ENCODE peak calls at places on chromosomes 1 and 21, in six cellular contexts. M is IMR-90, Q is neuronal stem cell, K is H9, N is trophoblast cell, O is mesendoderm. T is an unnamed sample.

GRCh38 chr1:28601696-28602095 is 9.6 kb downstream of the RAB42 start:
- DNase-seq in M (peak), Q (no peak), K (no peak), N (peak), O (peak), T (no peak)

GRCh38 chr1:224911217-224911616 is 18.3 kb upstream of the DNAH14 start:
- DNase-seq in K (no peak), Q (no peak), M (no peak), N (no peak), O (no peak), T (no peak)

GRCh38 chr21:26684866-26685265 is 111.8 kb upstream of the CYYR1 start:
- DNase-seq in M (no peak), Q (no peak), N (peak), K (no peak), O (no peak), T (no peak)

GRCh38 chr1:187267745-187268277 is 439.1 kb downstream of the PLA2G4A start:
- DNase-seq in K (no peak), N (peak), M (no peak), O (peak), Q (no peak), T (no peak)

GRCh38 chr1:1915911-1916835 is 1.1 kb downstream of the CALML6 start:
- DNase-seq in M (no peak), K (peak), Q (no peak), N (no peak), O (no peak), T (no peak)

GRCh38 chr1:246591047-246591446 is 24.8 kb downstream of the CNST start:
- DNase-seq in O (no peak), M (no peak), Q (no peak), K (no peak), N (no peak), T (no peak)

GRCh38 chr1:18190598-18190997 is 83.0 kb downstream of the IGSF21 start:
- DNase-seq in N (no peak), M (no peak), Q (no peak), O (peak), K (no peak), T (no peak)

GRCh38 chr1:239600588-239600987 is 214.2 kb downstream of the CHRM3 start:
- DNase-seq in N (no peak), Q (no peak), M (no peak), K (no peak), O (no peak), T (no peak)

GRCh38 chr1:221634606-221635005 is 107.3 kb downstream of the DUSP10 start:
- DNase-seq in O (no peak), K (no peak), N (peak), M (peak), Q (no peak), T (no peak)

GRCh38 chr1:37471345-37472231 is 2.8 kb upstream of the ZC3H12A start:
- DNase-seq in O (peak), Q (no peak), K (peak), N (peak), M (peak), T (no peak)

GRCh38 chr21:42103843-42104242 is 32.7 kb downstream of the UMODL1 start:
- DNase-seq in K (no peak), N (no peak), O (no peak), M (no peak), Q (no peak), T (no peak)
- H4K8ac ChIP-seq in K (no peak), N (no peak), O (no peak), M (no peak), Q (no peak), T (no peak)

GRCh38 chr1:32759997-32760623 is 57.0 kb downstream of the YARS1 start:
- DNase-seq in M (peak), N (peak), K (peak), O (peak), Q (peak), T (peak)

GRCh38 chr1:32758177-32758794 is 55.7 kb upstream of the SYNC start:
- DNase-seq in O (peak), N (no peak), Q (no peak), K (no peak), M (no peak), T (no peak)

GRCh38 chr1:32761253-32761877 is 55.8 kb downstream of the YARS1 start:
- DNase-seq in N (peak), M (peak), K (peak), O (peak), Q (no peak), T (no peak)

GRCh38 chr1:32758795-32759430 is 56.3 kb upstream of the SYNC start:
- DNase-seq in N (no peak), K (no peak), M (no peak), O (peak), Q (no peak), T (no peak)

DNA sequence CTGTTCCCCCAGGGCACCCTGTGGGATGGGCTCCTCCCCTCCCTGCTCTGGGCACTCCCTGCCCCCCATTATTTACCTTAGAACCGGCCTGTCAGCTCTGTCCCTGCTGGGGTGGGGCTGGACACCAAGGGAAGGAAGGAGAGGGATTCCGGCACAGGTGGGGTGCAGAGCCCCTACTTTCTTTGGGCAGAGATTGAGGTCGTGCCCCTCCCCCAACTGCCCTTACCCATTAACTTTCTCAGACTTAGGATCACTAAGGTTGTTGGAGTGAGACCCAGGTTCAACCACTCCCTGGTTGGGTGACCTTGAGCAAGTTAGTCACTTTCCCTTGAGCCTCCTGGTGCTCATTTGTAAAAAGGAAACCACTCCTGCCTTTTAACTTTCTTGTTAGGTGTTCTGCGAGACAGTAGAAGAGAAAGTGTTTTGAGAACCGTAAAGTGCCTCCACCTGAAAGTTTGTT is 57.0 kb upstream of the SYNC start:
- DNase-seq in O (peak), Q (no peak), K (no peak), M (no peak), N (peak), T (no peak)
- H4K8ac ChIP-seq in O (no peak), Q (no peak), K (no peak), M (peak), N (peak), T (no peak)

GRCh38 chr1:43007377-43008105 is 48.9 kb upstream of the SLC2A1 start:
- DNase-seq in O (peak), Q (peak), N (no peak), M (no peak), K (peak), T (peak)
- H4K8ac ChIP-seq in O (peak), Q (peak), N (peak), M (no peak), K (no peak), T (peak)

GRCh38 chr1:54461731-54462596 is 55.8 kb upstream of the SSBP3 start:
- DNase-seq in N (no peak), K (no peak), O (no peak), Q (no peak), M (no peak), T (no peak)

GRCh38 chr1:54462597-54463258 is 56.5 kb upstream of the SSBP3 start:
- DNase-seq in N (no peak), O (no peak), M (no peak), K (no peak), Q (no peak), T (no peak)

GRCh38 chr1:54464477-54465146 is 58.4 kb upstream of the SSBP3 start:
- DNase-seq in N (peak), Q (no peak), M (peak), O (peak), K (peak), T (peak)

GRCh38 chr1:54464031-54464476 is 57.9 kb upstream of the SSBP3 start:
- DNase-seq in O (no peak), Q (no peak), M (no peak), N (no peak), K (no peak), T (no peak)

GRCh38 chr1:54463259-54464030 is 57.3 kb upstream of the SSBP3 start:
- DNase-seq in Q (no peak), O (no peak), K (no peak), M (no peak), N (no peak), T (no peak)
- H4K8ac ChIP-seq in Q (no peak), O (no peak), K (no peak), M (no peak), N (no peak), T (no peak)

DNA sequence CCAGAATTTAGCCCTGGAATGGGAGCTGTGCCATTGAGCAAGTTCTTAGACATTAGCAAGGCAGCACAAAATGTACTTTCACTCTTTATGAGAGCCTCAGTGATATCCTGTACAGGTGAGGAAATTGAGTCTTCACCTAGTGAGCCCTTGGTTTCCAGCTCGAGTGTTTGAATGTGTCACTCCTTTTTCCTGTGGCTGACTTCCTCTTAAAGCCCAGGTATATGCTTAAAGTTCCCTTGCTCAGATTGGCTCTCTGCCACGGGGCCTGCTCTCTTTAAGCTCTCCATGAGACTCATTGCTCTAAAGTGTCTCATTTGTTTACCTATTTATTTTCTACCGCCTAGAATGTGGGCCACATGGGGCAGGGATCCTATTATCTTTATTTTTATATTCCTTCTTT is 324.9 kb downstream of the SIPA1L2 start:
- DNase-seq in Q (no peak), M (no peak), K (no peak), O (no peak), N (no peak), T (no peak)
- H4K8ac ChIP-seq in Q (no peak), M (no peak), K (no peak), O (no peak), N (no peak), T (no peak)

GRCh38 chr1:41327383-41327999 is 33.7 kb upstream of the FOXO6 start:
- DNase-seq in M (no peak), O (no peak), N (no peak), Q (no peak), K (no peak), T (peak)

GRCh38 chr1:41329662-41330587 is 31.3 kb upstream of the FOXO6 start:
- DNase-seq in N (no peak), K (no peak), O (no peak), Q (no peak), M (no peak), T (no peak)

GRCh38 chr1:41328011-41328615 is 33.1 kb upstream of the FOXO6 start:
- DNase-seq in O (no peak), M (no peak), Q (no peak), K (no peak), N (no peak), T (no peak)

GRCh38 chr1:41330588-41331545 is 30.4 kb upstream of the FOXO6 start:
- DNase-seq in O (peak), M (no peak), N (no peak), K (peak), Q (no peak), T (peak)

DNA sequence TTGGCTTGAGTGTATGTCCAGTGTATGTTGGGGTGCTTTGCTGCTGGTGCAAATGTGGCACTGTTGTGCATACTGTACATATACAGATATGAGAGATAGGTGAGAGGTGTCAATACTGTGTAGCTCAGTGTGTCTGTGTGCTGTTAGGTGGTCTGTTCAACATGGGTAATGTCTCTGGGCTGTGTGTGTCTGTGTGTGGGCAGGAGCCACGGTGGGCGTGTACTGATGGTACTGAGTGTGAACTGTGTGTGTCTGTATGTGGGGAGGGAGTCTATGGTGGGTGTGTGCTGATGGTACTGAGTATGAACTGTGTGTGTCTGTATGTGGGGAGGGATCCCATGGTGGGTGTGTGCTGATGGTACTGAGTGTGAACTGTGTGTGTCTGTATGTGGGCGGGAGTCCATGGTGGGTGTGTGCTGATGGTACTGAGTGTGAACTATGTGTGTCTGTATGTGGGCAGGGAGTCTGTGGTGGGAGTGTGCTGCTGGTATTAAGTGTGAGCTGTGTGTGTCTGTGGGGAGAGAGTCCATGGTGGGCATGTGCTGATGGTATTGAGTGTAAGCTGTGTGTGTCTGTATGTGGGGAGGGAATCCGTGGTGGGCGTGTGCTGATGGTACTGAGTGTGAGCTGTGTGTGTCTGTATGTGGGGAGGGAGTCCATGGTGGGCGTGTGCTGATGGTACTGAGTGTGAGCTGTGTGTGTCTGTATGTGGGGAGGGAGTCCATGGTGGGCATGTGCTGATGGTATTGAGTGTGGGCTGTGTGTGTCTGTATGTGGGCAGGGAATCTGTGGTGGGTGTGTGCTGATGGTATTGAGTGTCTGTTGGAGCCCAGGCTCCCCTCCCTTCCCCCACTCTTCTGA is 32.2 kb upstream of the FOXO6 start:
- DNase-seq in O (no peak), Q (no peak), M (no peak), N (no peak), K (no peak), T (no peak)
- H4K8ac ChIP-seq in O (no peak), Q (no peak), M (no peak), N (no peak), K (no peak), T (no peak)

DNA sequence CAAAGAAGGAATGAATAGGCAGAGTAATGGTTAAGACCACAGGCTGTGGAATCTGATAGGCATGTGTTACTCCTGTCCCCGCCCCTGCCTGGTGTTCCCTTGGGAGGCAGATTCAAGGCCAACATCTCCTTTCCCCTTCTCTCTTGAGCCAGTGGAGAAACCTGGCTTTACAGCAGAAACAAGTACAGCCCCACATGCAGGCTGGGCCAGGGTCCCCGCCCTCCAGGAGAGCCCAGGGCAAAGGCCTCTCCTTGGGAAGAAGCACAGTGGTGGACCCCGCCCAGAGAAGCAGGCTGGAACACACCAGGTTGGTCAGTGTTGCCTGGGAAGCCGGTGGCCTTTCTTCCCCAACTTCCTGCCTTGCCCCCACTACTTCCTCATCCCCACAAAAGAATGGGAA is 6.8 kb downstream of the C1orf167 start:
- DNase-seq in M (no peak), Q (no peak), K (no peak), O (peak), N (no peak), T (no peak)
- H4K8ac ChIP-seq in M (no peak), Q (no peak), K (no peak), O (no peak), N (no peak), T (peak)

GRCh38 chr1:25816112-25816718 is 3.5 kb upstream of the MTFR1L start:
- DNase-seq in Q (no peak), M (no peak), O (no peak), K (no peak), N (no peak), T (no peak)

GRCh38 chr1:25817840-25818501 is 1.8 kb upstream of the MTFR1L start:
- DNase-seq in K (peak), O (peak), N (no peak), M (no peak), Q (no peak), T (no peak)

GRCh38 chr1:25819496-25820246 is at the start of gene MTFR1L:
- DNase-seq in Q (peak), M (peak), K (peak), N (peak), O (peak), T (no peak)

GRCh38 chr1:25820247-25821111 is 725 bp downstream of the MTFR1L start:
- DNase-seq in K (peak), O (peak), N (peak), M (peak), Q (no peak), T (no peak)

GRCh38 chr1:25818569-25818968 is 1.2 kb upstream of the MTFR1L start:
- DNase-seq in K (no peak), N (no peak), M (no peak), Q (no peak), O (no peak), T (no peak)
- H4K8ac ChIP-seq in K (no peak), N (peak), M (peak), Q (no peak), O (no peak), T (no peak)

GRCh38 chr1:8813991-8814390 is 3.4 kb downstream of the RERE start:
- DNase-seq in Q (no peak), O (no peak), K (no peak), M (peak), N (no peak), T (no peak)

GRCh38 chr1:8814870-8815269 is 2.6 kb downstream of the RERE start:
- DNase-seq in M (no peak), Q (peak), N (no peak), O (peak), K (no peak), T (no peak)

GRCh38 chr1:8809342-8809736 is 8.1 kb downstream of the RERE start:
- DNase-seq in Q (no peak), K (no peak), O (no peak), M (no peak), N (no peak), T (no peak)

GRCh38 chr1:8813016-8813763 is 4.2 kb downstream of the RERE start:
- DNase-seq in M (peak), K (no peak), O (no peak), N (no peak), Q (no peak), T (no peak)

DNA sequence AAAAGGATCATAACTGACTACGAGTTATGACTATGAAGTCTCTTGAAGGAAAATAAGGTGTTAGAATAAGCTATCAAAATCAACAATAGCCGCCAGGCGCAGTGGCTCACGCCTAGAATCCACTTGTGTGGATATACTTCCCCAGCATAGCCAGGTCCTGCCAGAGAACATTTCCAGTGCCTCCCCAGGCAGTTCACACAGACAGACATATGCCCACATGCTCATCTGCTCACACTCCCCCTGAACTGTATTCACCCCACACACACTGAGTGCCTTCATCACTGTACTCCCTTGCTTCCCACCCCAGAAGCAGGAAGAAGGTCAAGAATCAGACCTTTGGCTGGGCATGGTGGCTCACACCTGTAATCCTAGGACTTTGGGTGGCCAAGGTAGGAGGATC is 6.5 kb downstream of the RERE start:
- DNase-seq in N (no peak), O (no peak), M (no peak), K (no peak), Q (no peak), T (no peak)
- H4K8ac ChIP-seq in N (no peak), O (no peak), M (no peak), K (no peak), Q (no peak), T (no peak)

T was measured in H1.